ENCODE peak calls at places on chromosomes 4 and X, in ten cellular contexts. D is fibroblast of the aortic adventitia, U is astrocyte of the spinal cord, I is psoas muscle, Y is nephron progenitor cell, H is GM20000, M is HFFc6, E is GM12878, V is PC-9, Z is lower leg skin. P is an unnamed sample.

GRCh38 chrX:15882704-15883539 is 28.3 kb upstream of the AP1S2 start:
- DNase-seq in E (peak), M (peak), U (peak), Y (no peak), I (no peak), H (no peak), Z (no peak), D (peak), V (peak), P (peak)

GRCh38 chr4:154743683-154744340 is at the start of gene LRAT:
- DNase-seq in H (peak), I (no peak), D (no peak), U (peak), V (peak), M (no peak), Y (peak), E (no peak), Z (no peak), P (peak)

GRCh38 chr4:159497961-159498360 is 395.1 kb downstream of the RAPGEF2 start:
- DNase-seq in H (no peak), I (no peak), V (no peak), U (no peak), M (no peak), Y (no peak), Z (no peak), E (no peak), D (no peak), P (no peak)

GRCh38 chr4:676871-677235 is 2.5 kb downstream of the MYL5 start:
- DNase-seq in Y (no peak), M (no peak), Z (no peak), I (peak), E (no peak), H (peak), V (no peak), D (no peak), U (no peak), P (no peak)

GRCh38 chrX:72349190-72349589 is 43.5 kb upstream of the CITED1 start:
- DNase-seq in E (peak), H (peak), Z (no peak), I (no peak), Y (no peak), M (no peak), V (no peak), D (no peak), U (no peak), P (no peak)

GRCh38 chrX:82541822-82542221 is 966.3 kb upstream of the POU3F4 start:
- DNase-seq in H (no peak), U (no peak), Z (no peak), V (no peak), M (no peak), Y (no peak), I (no peak), E (no peak), D (no peak), P (no peak)

GRCh38 chr4:181166742-181167399 is 1076.3 kb upstream of the TENM3 start:
- DNase-seq in Y (no peak), E (no peak), H (no peak), V (no peak), Z (no peak), I (no peak), U (no peak), D (no peak), M (no peak), P (no peak)

GRCh38 chr4:88109123-88109864 is 49.1 kb downstream of the ABCG2 start:
- DNase-seq in M (no peak), I (no peak), E (no peak), H (no peak), Z (no peak), U (no peak), D (peak), V (no peak), Y (no peak), P (no peak)

GRCh38 chr4:7553280-7553679 is 118.5 kb upstream of the PSAPL1 start:
- DNase-seq in M (no peak), D (no peak), V (no peak), Y (no peak), E (no peak), U (no peak), Z (no peak), H (no peak), I (no peak), P (no peak)

DNA sequence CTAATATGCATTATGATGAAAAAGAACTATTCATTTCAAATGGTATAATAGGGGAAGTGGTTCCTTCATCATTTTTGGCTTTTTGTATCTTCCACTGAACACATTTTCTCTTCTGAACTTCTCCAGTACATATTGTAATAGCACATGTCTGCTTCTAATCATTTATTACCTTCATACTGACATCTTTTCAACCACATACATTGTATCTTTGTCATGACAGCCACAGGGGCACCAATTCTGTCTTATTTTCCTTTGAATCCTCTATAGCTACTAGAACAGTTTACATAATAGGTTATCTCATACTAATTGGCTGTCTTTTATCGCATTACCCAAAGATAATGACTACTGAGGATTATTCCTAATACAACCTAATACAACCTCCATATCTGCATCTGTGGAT is 37.7 kb downstream of the PALLD start:
- DNase-seq in Y (no peak), H (no peak), D (no peak), V (no peak), U (no peak), I (no peak), Z (no peak), E (no peak), M (no peak), P (no peak)
- TF ChIP-seq CTCF in Y (no peak), H (no peak), D (no peak), V (no peak), U (no peak), I (no peak), Z (no peak), E (no peak), M (no peak), P (no peak)

GRCh38 chr4:183073838-183074145 is 25.3 kb upstream of the WWC2 start:
- DNase-seq in E (no peak), Z (no peak), I (no peak), M (no peak), V (no peak), D (no peak), Y (no peak), H (no peak), U (no peak), P (no peak)
- TF ChIP-seq CTCF in E (no peak), Z (no peak), I (no peak), M (peak), V (peak), D (no peak), Y (peak), H (no peak), U (no peak), P (no peak)

DNA sequence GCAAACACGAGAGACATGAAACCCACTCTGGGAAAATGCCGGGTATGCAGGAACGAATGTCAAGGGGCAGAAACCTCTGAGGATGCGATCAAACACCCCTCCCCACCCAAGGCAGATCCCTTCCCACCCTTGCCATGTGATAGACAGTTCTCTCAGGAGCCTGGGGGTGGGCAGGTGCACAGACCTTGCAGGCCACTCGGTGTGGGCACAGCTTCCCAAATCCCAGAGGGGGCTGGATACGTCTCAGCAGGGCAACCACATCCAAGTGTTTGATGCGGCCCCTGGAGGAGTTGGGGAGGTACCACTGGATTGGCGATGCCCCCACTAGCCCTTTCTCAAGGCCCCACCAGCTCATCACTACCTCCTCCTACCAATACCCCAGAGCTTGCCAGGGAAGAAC is 10.4 kb upstream of the SYP start:
- DNase-seq in D (no peak), M (no peak), Y (no peak), E (no peak), I (no peak), U (no peak), Z (no peak), H (no peak), V (no peak), P (no peak)
- TF ChIP-seq CTCF in D (no peak), M (no peak), Y (no peak), E (no peak), I (no peak), U (no peak), Z (no peak), H (no peak), V (no peak), P (no peak)

GRCh38 chr4:17702666-17703065 is 78.8 kb downstream of the FAM184B start:
- DNase-seq in H (no peak), I (no peak), U (no peak), Y (no peak), V (no peak), Z (no peak), D (no peak), M (no peak), E (no peak), P (no peak)

GRCh38 chr4:17707671-17708070 is 73.8 kb downstream of the FAM184B start:
- DNase-seq in H (no peak), M (no peak), E (no peak), Y (no peak), D (no peak), V (no peak), U (no peak), I (no peak), Z (no peak), P (no peak)

GRCh38 chr4:17704020-17704657 is 77.3 kb downstream of the FAM184B start:
- DNase-seq in Z (no peak), E (no peak), M (no peak), V (no peak), H (no peak), I (no peak), Y (no peak), U (no peak), D (no peak), P (no peak)

GRCh38 chr4:17701882-17702281 is 79.5 kb downstream of the FAM184B start:
- DNase-seq in E (no peak), H (no peak), Y (no peak), Z (no peak), D (no peak), V (no peak), U (no peak), M (no peak), I (no peak), P (no peak)

GRCh38 chr4:17705107-17705506 is 76.3 kb downstream of the FAM184B start:
- DNase-seq in V (no peak), U (no peak), M (no peak), D (no peak), Y (no peak), H (no peak), E (no peak), Z (no peak), I (no peak), P (no peak)
- TF ChIP-seq CTCF in V (no peak), U (no peak), M (no peak), D (no peak), Y (no peak), H (no peak), E (no peak), Z (no peak), I (no peak), P (no peak)

DNA sequence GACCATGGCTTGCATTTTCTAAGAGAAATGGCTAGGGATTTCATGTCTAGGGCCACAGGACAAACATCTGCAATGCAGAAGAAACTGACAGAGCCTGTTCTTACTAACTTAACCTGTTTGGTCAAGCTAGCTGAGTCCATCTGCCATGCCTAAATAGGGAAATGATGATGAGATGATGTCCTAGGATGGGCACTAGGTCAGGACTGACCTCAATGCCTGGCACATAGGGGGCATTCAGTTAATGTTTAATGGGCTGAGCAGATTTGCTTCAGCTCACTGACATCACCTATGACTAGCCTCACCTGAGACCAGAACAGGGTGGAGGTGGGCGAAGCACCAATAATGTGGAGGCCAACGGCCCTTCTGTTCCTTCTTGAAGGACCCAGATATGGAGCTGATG is 174.2 kb upstream of the SCML1 start:
- DNase-seq in Z (no peak), V (no peak), E (no peak), U (no peak), M (no peak), Y (no peak), D (no peak), I (no peak), H (no peak), P (no peak)
- TF ChIP-seq CTCF in Z (no peak), V (no peak), E (no peak), U (no peak), M (no peak), Y (no peak), D (no peak), I (no peak), H (no peak), P (no peak)

GRCh38 chr4:52038109-52038912 is at the start of gene SGCB:
- DNase-seq in V (peak), Z (peak), Y (peak), E (no peak), U (peak), I (peak), M (no peak), H (peak), D (no peak), P (peak)
- TF ChIP-seq CTCF in V (no peak), Z (no peak), Y (no peak), E (no peak), U (no peak), I (no peak), M (no peak), H (no peak), D (peak), P (no peak)

DNA sequence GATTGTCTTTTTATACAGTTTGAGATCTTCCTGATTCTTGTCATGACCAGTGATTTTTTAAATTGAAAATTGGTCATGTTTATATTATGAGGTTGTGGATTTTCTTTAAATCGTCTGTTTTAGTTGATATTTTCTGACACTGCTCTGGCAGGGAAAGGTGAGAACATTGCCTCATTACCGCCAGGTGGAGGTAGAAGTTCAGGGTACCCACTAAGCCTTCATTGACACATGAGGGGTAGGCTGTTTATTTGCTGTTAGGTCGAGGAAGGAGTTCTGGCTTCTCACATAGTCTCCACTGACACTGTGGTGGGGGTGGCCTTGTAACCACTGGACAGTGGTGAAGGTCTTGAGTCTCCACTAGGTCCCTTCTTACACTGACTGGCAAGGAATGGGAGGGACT is 117.6 kb upstream of the GPR101 start:
- DNase-seq in D (no peak), I (no peak), Y (no peak), E (no peak), Z (no peak), H (no peak), U (no peak), M (no peak), V (no peak), P (no peak)
- TF ChIP-seq CTCF in D (no peak), I (no peak), Y (no peak), E (no peak), Z (no peak), H (no peak), U (no peak), M (no peak), V (no peak), P (peak)